ENCODE peak calls at places on chromosome 5, in four cellular contexts. G is GM12878, Y is H1, J is HepG2. I is an unnamed sample.

GRCh38 chr5:81212211-81212687 is 20.9 kb upstream of the CKMT2 start:
- DNase-seq in G (peak), Y (no peak), J (no peak), I (no peak)

GRCh38 chr5:164663223-164663989 is 1158.0 kb downstream of the MAT2B start:
- DNase-seq in G (no peak), Y (no peak), J (no peak), I (no peak)

GRCh38 chr5:81787843-81788242 is 36.9 kb upstream of the SSBP2 start:
- DNase-seq in G (no peak), Y (peak), J (no peak), I (no peak)

GRCh38 chr5:68456756-68457217 is 241.2 kb downstream of the PIK3R1 start:
- DNase-seq in G (no peak), Y (no peak), J (peak), I (peak)

GRCh38 chr5:57407391-57407790 is 75.2 kb downstream of the ACTBL2 start:
- DNase-seq in G (no peak), Y (no peak), J (no peak), I (no peak)

GRCh38 chr5:134133213-134133994 is 18.9 kb downstream of the TCF7 start:
- DNase-seq in G (no peak), Y (no peak), J (no peak), I (no peak)

GRCh38 chr5:171907731-171908343 is 98.6 kb downstream of the FBXW11 start:
- DNase-seq in G (no peak), Y (no peak), J (peak), I (peak)

GRCh38 chr5:78888580-78889187 is 96.4 kb downstream of the ARSB start:
- DNase-seq in G (no peak), Y (no peak), J (no peak), I (no peak)

GRCh38 chr5:52799358-52799982 is 11.8 kb downstream of the ITGA1 start:
- DNase-seq in G (no peak), Y (no peak), J (peak), I (peak)

GRCh38 chr5:92552206-92553160 is 1028.5 kb downstream of the NR2F1-AS1 start:
- DNase-seq in G (no peak), Y (no peak), J (peak), I (no peak)

GRCh38 chr5:157607371-157608161 is 32.0 kb upstream of the ADAM19 start:
- DNase-seq in G (no peak), Y (no peak), J (no peak), I (peak)

GRCh38 chr5:164868761-164869160 is 1363.3 kb downstream of the MAT2B start:
- DNase-seq in G (no peak), Y (no peak), J (no peak), I (no peak)

GRCh38 chr5:119453045-119453383 is 717 bp downstream of the HSD17B4 start:
- DNase-seq in G (no peak), Y (no peak), J (no peak), I (peak)

GRCh38 chr5:43729846-43730478 is 127.0 kb downstream of the NNT start:
- DNase-seq in G (no peak), Y (no peak), J (peak), I (peak)

GRCh38 chr5:153749941-153750340 is 259.5 kb downstream of the GRIA1 start:
- DNase-seq in G (no peak), Y (no peak), J (no peak), I (no peak)

GRCh38 chr5:97118623-97119022 is 23.8 kb downstream of the LIX1 start:
- DNase-seq in G (no peak), Y (no peak), J (no peak), I (no peak)

GRCh38 chr5:68533051-68533450 is 317.5 kb downstream of the PIK3R1 start:
- DNase-seq in G (no peak), Y (no peak), J (no peak), I (no peak)

GRCh38 chr5:115487750-115488149 is 56.8 kb downstream of the FEM1C start:
- DNase-seq in G (no peak), Y (no peak), J (no peak), I (no peak)

GRCh38 chr5:56545016-56545415 is 270.3 kb upstream of the MAP3K1 start:
- DNase-seq in G (no peak), Y (no peak), J (peak), I (no peak)

GRCh38 chr5:3301316-3301715 is 294.3 kb upstream of the IRX1 start:
- DNase-seq in G (no peak), Y (no peak), J (no peak), I (no peak)

GRCh38 chr5:44935262-44935661 is 126.5 kb downstream of the MRPS30 start:
- DNase-seq in G (no peak), Y (peak), J (no peak), I (no peak)

GRCh38 chr5:133240425-133241091 is 188.7 kb downstream of the HSPA4 start:
- DNase-seq in G (peak), Y (no peak), J (peak), I (peak)

GRCh38 chr5:57844410-57844809 is 361.8 kb upstream of the ACTBL2 start:
- DNase-seq in G (no peak), Y (no peak), J (no peak), I (no peak)

GRCh38 chr5:5351288-5352089 is 71.0 kb upstream of the ICE1 start:
- DNase-seq in G (no peak), Y (no peak), J (peak), I (no peak)

GRCh38 chr5:134477462-134478245 is 47.8 kb upstream of the JADE2 start:
- DNase-seq in G (no peak), Y (no peak), J (no peak), I (no peak)

GRCh38 chr5:137858954-137859353 is 8.7 kb upstream of the MYOT start:
- DNase-seq in G (no peak), Y (no peak), J (no peak), I (no peak)

GRCh38 chr5:172458956-172459355 is 4.6 kb upstream of the SH3PXD2B start:
- DNase-seq in G (no peak), Y (no peak), J (no peak), I (no peak)

GRCh38 chr5:39547548-39548154 is 122.9 kb upstream of the DAB2 start:
- DNase-seq in G (no peak), Y (no peak), J (peak), I (peak)

GRCh38 chr5:59766394-59766793 is 127.1 kb downstream of the PDE4D start:
- DNase-seq in G (no peak), Y (no peak), J (no peak), I (no peak)

GRCh38 chr5:39158127-39158593 is 61.2 kb downstream of the FYB1 start:
- DNase-seq in G (no peak), Y (no peak), J (no peak), I (peak)

GRCh38 chr5:133285583-133286021 is 233.8 kb downstream of the HSPA4 start:
- DNase-seq in G (no peak), Y (no peak), J (no peak), I (no peak)

GRCh38 chr5:78537821-78538220 is 110.8 kb downstream of the LHFPL2 start:
- DNase-seq in G (no peak), Y (no peak), J (peak), I (peak)

GRCh38 chr5:10599828-10600227 is 36.0 kb downstream of the ANKRD33B start:
- DNase-seq in G (no peak), Y (no peak), J (no peak), I (no peak)

GRCh38 chr5:113204525-113205161 is 228.0 kb downstream of the DCP2 start:
- DNase-seq in G (no peak), Y (no peak), J (peak), I (no peak)

GRCh38 chr5:337565-338130 is 16.1 kb downstream of the AHRR start:
- DNase-seq in G (no peak), Y (no peak), J (peak), I (no peak)
- TF ChIP-seq BRCA1 in G (no peak), Y (no peak), J (no peak), I (no peak)

DNA sequence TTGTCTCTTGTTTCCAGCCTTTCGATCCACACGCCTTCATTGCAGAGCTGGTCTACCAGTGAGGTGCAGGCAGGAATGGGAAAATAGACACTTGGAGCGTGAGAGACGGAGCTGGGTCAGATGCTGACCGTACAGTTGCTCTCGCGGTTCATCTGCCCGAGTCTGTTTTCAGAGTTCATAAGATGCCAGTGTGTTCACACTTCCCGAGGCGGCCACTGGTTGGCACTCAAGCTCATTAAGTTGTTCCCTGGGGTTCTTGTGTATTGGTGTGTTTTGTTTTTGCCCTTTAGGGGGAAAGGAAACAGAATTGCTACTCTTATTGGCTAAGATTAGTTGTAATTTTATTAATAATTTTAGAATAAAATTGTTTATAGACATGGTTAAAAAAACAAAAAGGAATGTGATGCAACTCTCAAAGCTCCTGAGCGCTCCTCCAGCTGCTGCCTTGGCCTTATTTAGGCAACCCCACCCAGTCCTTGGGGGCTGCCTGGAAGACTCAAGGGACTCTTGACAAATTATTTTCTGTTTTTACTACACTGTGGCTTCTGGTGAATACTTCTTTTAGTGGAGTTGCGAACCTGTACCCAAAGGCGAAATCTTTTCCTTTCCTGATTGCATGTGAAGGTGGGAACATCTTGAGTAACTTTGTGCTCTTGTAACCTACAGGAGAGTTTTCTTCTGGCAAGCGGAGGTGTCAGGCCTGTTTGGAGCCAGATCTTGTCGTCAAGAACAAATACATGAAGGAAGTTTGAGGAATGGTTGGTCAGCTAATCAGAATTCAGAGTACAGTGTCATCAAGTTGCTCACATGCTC is 146.1 kb downstream of the MAST4 start:
- DNase-seq in G (no peak), Y (no peak), J (peak), I (peak)
- TF ChIP-seq USF2 in G (no peak), Y (no peak), J (no peak), I (no peak)

GRCh38 chr5:140926903-140927573 is 939 bp downstream of the PCDHAC1 start:
- DNase-seq in G (no peak), Y (peak), J (no peak), I (no peak)

GRCh38 chr5:140925806-140926205 is 293 bp upstream of the PCDHAC1 start:
- DNase-seq in G (no peak), Y (no peak), J (no peak), I (no peak)

GRCh38 chr5:140926211-140926902 is at the start of gene PCDHAC1:
- DNase-seq in G (no peak), Y (peak), J (no peak), I (peak)
- TF ChIP-seq POLR2AphosphoS5 in G (no peak), Y (no peak), J (no peak), I (no peak)

DNA sequence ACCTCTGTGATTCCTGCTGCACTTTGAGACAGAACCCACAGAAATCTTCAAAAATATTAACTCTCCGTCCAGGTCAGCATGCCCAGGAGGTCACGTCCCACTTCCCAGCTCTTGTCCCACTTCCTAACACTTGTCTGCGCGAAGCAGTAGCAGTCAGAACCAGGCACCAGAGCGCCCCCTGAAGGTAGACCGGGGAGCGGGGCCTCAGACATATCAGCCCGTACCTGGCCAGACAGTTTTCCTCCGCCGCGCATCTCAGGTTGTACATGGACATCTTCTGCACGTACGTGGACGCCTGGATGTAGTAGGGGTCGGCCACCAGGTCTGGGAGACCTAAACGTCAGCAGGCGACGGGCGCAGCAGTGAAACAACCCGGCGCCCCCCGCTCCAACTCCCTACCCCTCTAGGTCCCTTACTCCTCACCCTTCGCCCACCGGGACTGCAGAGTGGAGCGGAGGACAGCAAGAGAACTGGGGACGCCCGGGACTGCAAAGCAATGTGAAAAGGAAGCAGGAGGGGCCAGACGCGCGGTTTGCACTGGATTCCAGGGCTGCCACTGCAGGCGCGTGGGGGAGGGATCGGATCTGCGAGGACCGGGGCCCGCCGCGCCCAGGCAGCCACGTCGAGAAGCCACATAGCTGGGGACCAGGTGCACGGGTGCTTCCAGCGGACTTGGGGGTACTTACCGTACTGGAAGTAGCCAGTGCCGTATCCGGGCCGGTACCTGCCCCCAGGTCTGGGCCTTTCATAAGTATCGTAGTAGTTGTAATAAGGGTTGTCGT is 1.2 kb downstream of the LOX start:
- DNase-seq in G (no peak), Y (peak), J (peak), I (no peak)
- TF ChIP-seq BRCA1 in G (no peak), Y (no peak), J (no peak), I (no peak)

DNA sequence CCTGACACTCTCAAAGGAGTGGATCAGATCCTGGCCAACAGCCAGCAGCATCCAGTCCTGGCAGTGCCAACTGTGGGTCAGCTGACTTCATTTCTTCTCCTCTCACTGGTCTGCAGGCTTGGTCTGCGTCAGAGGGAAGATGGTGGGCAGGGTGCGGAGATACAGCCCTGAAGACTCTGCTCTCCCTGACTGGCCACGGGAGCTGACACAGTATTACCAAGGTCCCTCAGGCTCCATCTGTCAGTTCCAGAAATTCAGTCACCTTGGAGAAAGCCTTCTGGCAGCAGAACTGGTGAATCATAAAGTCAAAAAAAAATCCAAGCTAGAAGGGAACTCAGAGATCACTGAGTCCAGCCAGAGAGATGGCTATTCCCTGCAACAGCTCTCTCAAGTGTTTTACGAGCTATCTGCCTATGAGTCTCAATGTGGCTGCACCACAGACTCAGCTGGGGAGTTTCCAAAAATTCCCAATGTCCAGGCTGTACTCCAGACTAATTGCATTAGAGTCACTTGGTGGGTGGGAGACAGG is 27.9 kb downstream of the C1QTNF2 start:
- DNase-seq in G (no peak), Y (no peak), J (no peak), I (no peak)
- TF ChIP-seq USF2 in G (no peak), Y (no peak), J (no peak), I (no peak)

GRCh38 chr5:149731617-149732400 is 1.7 kb downstream of the PPARGC1B start:
- DNase-seq in G (peak), Y (peak), J (no peak), I (peak)

GRCh38 chr5:149730620-149731331 is 666 bp downstream of the PPARGC1B start:
- DNase-seq in G (no peak), Y (peak), J (no peak), I (peak)

GRCh38 chr5:149731332-149731616 is 1.2 kb downstream of the PPARGC1B start:
- DNase-seq in G (no peak), Y (peak), J (no peak), I (no peak)

GRCh38 chr5:149733129-149733900 is 3.2 kb downstream of the PPARGC1B start:
- DNase-seq in G (no peak), Y (no peak), J (no peak), I (no peak)

DNA sequence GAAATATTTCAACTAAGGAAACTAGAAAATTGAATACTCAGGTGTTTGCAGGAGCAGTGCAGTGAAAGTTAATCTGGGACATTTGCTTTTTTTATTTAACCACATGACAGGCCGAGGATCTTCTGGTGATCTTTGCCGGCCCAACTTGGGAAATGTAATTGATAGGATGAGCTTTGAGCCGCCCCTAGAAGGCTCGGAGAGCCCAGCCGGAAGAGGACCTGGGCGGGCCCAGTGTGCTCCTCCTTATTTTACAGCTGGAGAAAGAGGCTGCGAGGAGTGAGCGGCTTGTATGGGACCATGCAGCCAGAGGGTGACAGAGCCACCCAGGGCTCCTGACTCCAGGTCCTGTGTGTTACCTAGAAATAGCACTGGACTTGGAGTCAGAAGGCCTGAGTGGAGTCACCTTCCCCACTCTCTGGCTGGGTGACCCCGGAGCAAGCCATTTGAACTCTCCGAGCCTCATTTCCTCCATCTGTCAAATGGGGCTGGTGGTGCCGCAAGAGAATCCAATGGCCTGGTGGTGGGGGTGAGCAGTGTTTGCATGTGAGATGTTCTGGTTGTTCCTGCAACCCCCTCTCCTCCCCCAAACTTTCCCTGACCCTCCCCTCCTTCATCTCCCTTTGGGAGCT is 2.5 kb downstream of the PPARGC1B start:
- DNase-seq in G (no peak), Y (no peak), J (peak), I (peak)
- TF ChIP-seq POLR2AphosphoS5 in G (no peak), Y (no peak), J (no peak), I (no peak)

DNA sequence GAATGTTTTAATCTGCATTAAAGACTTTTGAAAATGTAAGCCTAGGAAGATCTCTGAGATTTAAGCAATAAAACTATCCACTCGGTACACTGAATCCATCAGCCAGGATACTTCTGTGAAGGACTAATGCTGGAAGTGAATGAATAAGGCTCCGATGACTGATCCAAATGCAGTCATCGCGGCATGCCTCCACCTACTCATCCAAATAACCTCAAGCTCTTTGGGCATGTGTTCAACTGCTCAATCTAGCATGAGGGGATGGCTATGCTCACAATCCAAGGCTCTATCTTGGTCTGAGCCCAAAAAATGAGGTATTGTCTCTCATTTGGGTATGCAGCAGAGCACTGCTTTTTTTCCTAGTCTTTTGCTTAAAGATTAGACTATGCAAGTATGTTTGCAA is 19.2 kb downstream of the MARCHF3 start:
- DNase-seq in G (no peak), Y (no peak), J (no peak), I (no peak)
- TF ChIP-seq BRCA1 in G (no peak), Y (no peak), J (no peak), I (no peak)

GRCh38 chr5:176612855-176613254 is 2.9 kb upstream of the GPRIN1 start:
- DNase-seq in G (no peak), Y (no peak), J (no peak), I (no peak)

GRCh38 chr5:176609724-176610429 is at the start of gene GPRIN1:
- DNase-seq in G (no peak), Y (peak), J (peak), I (peak)

GRCh38 chr5:176612008-176612407 is 2.1 kb upstream of the GPRIN1 start:
- DNase-seq in G (no peak), Y (no peak), J (no peak), I (no peak)

GRCh38 chr5:176610430-176610763 is 441 bp upstream of the GPRIN1 start:
- DNase-seq in G (no peak), Y (no peak), J (no peak), I (peak)

DNA sequence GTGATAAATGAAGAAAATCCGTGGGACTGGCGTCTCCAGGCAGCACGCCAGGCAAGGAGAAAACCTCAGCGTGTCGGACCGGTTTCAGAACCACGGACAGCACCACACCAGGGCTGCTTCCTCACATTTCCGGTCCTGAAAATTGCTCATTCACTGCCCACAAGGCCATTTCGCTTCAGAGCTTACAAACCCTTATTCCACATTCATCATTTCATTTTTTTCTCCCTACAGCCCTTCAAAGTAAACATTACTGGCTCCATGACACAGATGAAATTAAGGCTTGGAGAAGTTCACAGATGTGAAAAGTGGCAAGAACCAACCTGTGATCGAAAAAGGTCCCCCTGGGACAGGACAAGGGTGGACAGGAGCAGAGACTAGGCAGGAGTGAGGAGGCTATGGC is 1.5 kb upstream of the GPRIN1 start:
- DNase-seq in G (no peak), Y (peak), J (peak), I (peak)
- TF ChIP-seq USF2 in G (no peak), Y (no peak), J (no peak), I (no peak)

GRCh38 chr5:891117-891836 is 1.3 kb downstream of the BRD9 start:
- DNase-seq in G (no peak), Y (no peak), J (peak), I (peak)
- TF ChIP-seq POLR2AphosphoS5 in G (no peak), Y (no peak), J (peak), I (peak)